ENCODE peak calls at places on chromosomes 4 and X, in five cellular contexts. One of them, this sample, is unnamed.

GRCh38 chr4:114924311-114924710 is 189.1 kb downstream of the NDST4 start:
- DNase-seq in GM12892: no peak
- DNase-seq in NCI-H460: no peak
- DNase-seq in ecto neural progenitor cell: no peak
- DNase-seq in HTR-8/SVneo: no peak
- DNase-seq in this sample: no peak

GRCh38 chr4:184807797-184808718 is 17.7 kb downstream of the ACSL1 start:
- DNase-seq in NCI-H460: no peak
- DNase-seq in ecto neural progenitor cell: peak
- DNase-seq in GM12892: no peak
- DNase-seq in HTR-8/SVneo: no peak
- DNase-seq in this sample: no peak

GRCh38 chr4:43763029-43763610 is 685.5 kb downstream of the KCTD8 start:
- DNase-seq in NCI-H460: no peak
- DNase-seq in ecto neural progenitor cell: no peak
- DNase-seq in GM12892: no peak
- DNase-seq in HTR-8/SVneo: no peak
- DNase-seq in this sample: no peak

GRCh38 chr4:5609265-5610007 is 98.9 kb downstream of the EVC2 start:
- DNase-seq in ecto neural progenitor cell: no peak
- DNase-seq in GM12892: no peak
- DNase-seq in HTR-8/SVneo: no peak
- DNase-seq in NCI-H460: no peak
- DNase-seq in this sample: no peak

GRCh38 chrX:18133605-18134004 is 87.1 kb downstream of the BEND2 start:
- DNase-seq in ecto neural progenitor cell: no peak
- DNase-seq in GM12892: no peak
- DNase-seq in NCI-H460: no peak
- DNase-seq in HTR-8/SVneo: no peak
- DNase-seq in this sample: no peak

GRCh38 chrX:13120017-13120416 is 75.6 kb upstream of the FAM9C start:
- DNase-seq in HTR-8/SVneo: no peak
- DNase-seq in NCI-H460: no peak
- DNase-seq in ecto neural progenitor cell: no peak
- DNase-seq in GM12892: no peak
- DNase-seq in this sample: no peak

GRCh38 chr4:117385531-117385930 is 300.2 kb upstream of the TRAM1L1 start:
- DNase-seq in GM12892: no peak
- DNase-seq in HTR-8/SVneo: no peak
- DNase-seq in NCI-H460: no peak
- DNase-seq in ecto neural progenitor cell: no peak
- DNase-seq in this sample: no peak

GRCh38 chr4:46931981-46932380 is 22.9 kb upstream of the COX7B2 start:
- DNase-seq in HTR-8/SVneo: peak
- DNase-seq in NCI-H460: peak
- DNase-seq in ecto neural progenitor cell: peak
- DNase-seq in GM12892: no peak
- DNase-seq in this sample: no peak